ENCODE peak calls at places on chromosomes 4 and X, in eight cellular contexts. H, D, F, A, U, E, T and V are unnamed samples.

GRCh38 chr4:182825786-182826185 is 91.4 kb downstream of the DCTD start:
- DNase-seq in T (no peak), D (no peak), H (no peak), A (no peak), U (no peak), E (no peak), F (no peak), V (no peak)

GRCh38 chr4:183588169-183588675 is 70.8 kb downstream of the RWDD4 start:
- DNase-seq in A (peak), H (no peak), D (peak), F (no peak), U (no peak), T (no peak), E (peak), V (peak)

GRCh38 chrX:34987646-34988045 is 45.0 kb downstream of the FAM47B start:
- DNase-seq in F (no peak), H (no peak), A (no peak), T (no peak), D (no peak), U (no peak), E (no peak), V (no peak)

GRCh38 chr4:127997534-127998388 is 32.6 kb downstream of the ABHD18 start:
- DNase-seq in U (no peak), F (peak), D (peak), T (no peak), H (no peak), A (peak), E (peak), V (peak)

GRCh38 chrX:20237864-20238263 is 28.8 kb downstream of the RPS6KA3 start:
- DNase-seq in U (no peak), E (peak), D (no peak), A (peak), F (no peak), T (no peak), H (no peak), V (no peak)

GRCh38 chr4:77801260-77801608 is 17.9 kb downstream of the CNOT6L start:
- DNase-seq in A (no peak), U (no peak), F (peak), D (no peak), H (no peak), T (no peak), E (no peak), V (no peak)

GRCh38 chrX:134836497-134836968 is 154.3 kb upstream of the SMIM10 start:
- DNase-seq in A (peak), T (no peak), U (no peak), F (peak), E (peak), D (peak), H (no peak), V (peak)

GRCh38 chrX:74535633-74536141 is 78.7 kb downstream of the RLIM start:
- DNase-seq in E (peak), F (peak), D (peak), H (peak), U (peak), T (peak), A (peak), V (peak)

GRCh38 chr4:117135634-117136354 is 50.4 kb upstream of the TRAM1L1 start:
- DNase-seq in T (no peak), H (no peak), A (peak), F (no peak), U (no peak), D (no peak), E (no peak), V (no peak)

GRCh38 chr4:76733380-76733779 is 164.6 kb downstream of the SOWAHB start:
- DNase-seq in T (no peak), D (no peak), F (no peak), A (peak), E (no peak), H (peak), U (no peak), V (no peak)

GRCh38 chr4:30471861-30472260 is 248.3 kb upstream of the PCDH7 start:
- DNase-seq in F (no peak), T (no peak), U (no peak), D (no peak), H (no peak), E (no peak), A (no peak), V (no peak)

GRCh38 chr4:46820154-46820553 is 88.9 kb downstream of the COX7B2 start:
- DNase-seq in F (no peak), T (no peak), D (no peak), U (no peak), A (no peak), E (no peak), H (no peak), V (no peak)

GRCh38 chrX:97267916-97268680 is 384.4 kb downstream of the RPA4 start:
- DNase-seq in F (peak), U (no peak), H (no peak), A (no peak), T (no peak), E (peak), D (peak), V (peak)

GRCh38 chrX:9790866-9791265 is 4.6 kb downstream of the SHROOM2 start:
- DNase-seq in A (peak), F (no peak), T (no peak), D (no peak), U (no peak), H (no peak), E (no peak), V (no peak)

GRCh38 chr4:119337010-119337409 is 15.1 kb upstream of the FABP2 start:
- DNase-seq in U (no peak), H (no peak), D (peak), T (no peak), E (peak), F (peak), A (no peak), V (peak)

GRCh38 chrX:14032383-14032782 is 2.7 kb upstream of the GEMIN8 start:
- DNase-seq in D (peak), T (peak), F (peak), U (no peak), E (peak), A (peak), H (no peak), V (peak)

GRCh38 chrX:73563740-73564073 is 710 bp downstream of the CHIC1 start:
- DNase-seq in F (no peak), T (no peak), U (no peak), E (peak), H (no peak), A (peak), D (peak), V (peak)

GRCh38 chrX:40201486-40201885 is 103.7 kb upstream of the BCOR start:
- DNase-seq in H (no peak), U (no peak), F (no peak), T (no peak), D (no peak), A (no peak), E (no peak), V (no peak)

GRCh38 chr4:93828332-93828829 is at the start of gene ATOH1:
- DNase-seq in H (no peak), E (peak), U (peak), A (peak), F (no peak), D (no peak), T (peak), V (no peak)

GRCh38 chr4:23837366-23837765 is 52.5 kb downstream of the PPARGC1A start:
- DNase-seq in T (no peak), H (no peak), D (no peak), A (no peak), F (no peak), U (no peak), E (no peak), V (no peak)

GRCh38 chr4:53617101-53617680 is 25.9 kb upstream of the LNX1 start:
- DNase-seq in T (no peak), A (no peak), F (no peak), H (no peak), U (no peak), D (no peak), E (no peak), V (no peak)

GRCh38 chr4:128565565-128566186 is 243.8 kb upstream of the JADE1 start:
- DNase-seq in T (peak), D (peak), F (peak), A (peak), E (peak), U (peak), H (peak), V (peak)

GRCh38 chr4:82362565-82362964 is 11.2 kb downstream of the HNRNPD start:
- DNase-seq in H (no peak), E (no peak), U (no peak), T (no peak), F (no peak), A (no peak), D (no peak), V (no peak)

GRCh38 chrX:113058634-113059033 is 218.0 kb upstream of the AMOT start:
- DNase-seq in E (no peak), D (no peak), H (no peak), F (no peak), U (no peak), T (no peak), A (no peak), V (no peak)

GRCh38 chrX:2828404-2829065 is at the start of gene GYG2:
- DNase-seq in E (peak), T (no peak), U (no peak), A (no peak), D (peak), H (peak), F (no peak), V (no peak)

GRCh38 chr4:102299708-102300107 is 45.6 kb downstream of the SLC39A8 start:
- DNase-seq in U (no peak), F (peak), H (peak), E (peak), A (peak), D (peak), T (no peak), V (peak)

GRCh38 chrX:106284431-106285025 is 116.4 kb downstream of the PWWP3B start:
- DNase-seq in E (no peak), A (peak), T (no peak), U (no peak), H (no peak), F (no peak), D (no peak), V (no peak)

GRCh38 chr4:110869862-110870577 is 247.1 kb upstream of the PITX2 start:
- DNase-seq in F (no peak), T (no peak), E (peak), H (no peak), D (peak), U (no peak), A (no peak), V (peak)

GRCh38 chr4:139558235-139559094 is 2.4 kb upstream of the SETD7 start:
- DNase-seq in F (peak), U (no peak), E (no peak), D (no peak), H (no peak), A (no peak), T (no peak), V (no peak)

GRCh38 chr4:1462009-1462767 is 55.9 kb upstream of the NKX1-1 start:
- DNase-seq in F (no peak), U (no peak), D (no peak), H (no peak), A (no peak), E (no peak), T (peak), V (no peak)
- TF ChIP-seq CTCF in F (no peak), U (no peak), D (no peak), H (no peak), A (no peak), E (no peak), T (no peak), V (no peak)

DNA sequence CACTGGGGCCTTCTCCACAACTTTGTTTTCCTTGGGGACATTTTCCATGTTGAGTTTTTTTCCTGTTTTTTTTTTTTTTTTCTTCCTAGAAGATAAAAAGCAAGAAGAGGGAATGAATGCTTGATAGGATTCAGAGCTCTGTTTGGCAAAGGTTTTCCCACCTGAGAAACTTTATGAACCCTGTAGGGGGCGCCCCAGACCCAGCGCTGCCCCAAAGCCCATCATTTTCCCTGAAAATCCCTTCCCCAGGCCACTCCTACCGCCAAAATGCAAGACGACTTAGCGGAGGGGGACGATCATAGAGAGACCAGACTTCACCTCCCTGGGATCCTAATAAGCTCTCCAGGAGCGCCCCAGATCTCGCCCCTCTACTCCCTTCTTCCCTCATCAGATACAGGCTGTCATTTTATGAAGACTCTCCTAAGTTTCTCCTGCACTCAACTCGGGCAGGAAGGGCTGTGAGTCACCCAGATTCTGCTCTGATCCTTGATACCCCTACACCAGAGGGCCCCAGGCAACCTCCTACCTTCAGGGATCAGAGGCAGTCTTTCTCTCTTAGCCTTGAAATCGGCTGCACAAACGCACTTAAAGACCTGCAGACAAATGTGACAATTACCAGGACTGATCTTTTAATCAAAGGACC is 1.4 kb downstream of the BEX5 start:
- DNase-seq in T (no peak), D (no peak), F (no peak), U (no peak), A (no peak), H (peak), E (no peak), V (no peak)
- H3K4me3 ChIP-seq in T (no peak), D (no peak), F (no peak), U (no peak), A (no peak), H (no peak), E (no peak), V (no peak)

DNA sequence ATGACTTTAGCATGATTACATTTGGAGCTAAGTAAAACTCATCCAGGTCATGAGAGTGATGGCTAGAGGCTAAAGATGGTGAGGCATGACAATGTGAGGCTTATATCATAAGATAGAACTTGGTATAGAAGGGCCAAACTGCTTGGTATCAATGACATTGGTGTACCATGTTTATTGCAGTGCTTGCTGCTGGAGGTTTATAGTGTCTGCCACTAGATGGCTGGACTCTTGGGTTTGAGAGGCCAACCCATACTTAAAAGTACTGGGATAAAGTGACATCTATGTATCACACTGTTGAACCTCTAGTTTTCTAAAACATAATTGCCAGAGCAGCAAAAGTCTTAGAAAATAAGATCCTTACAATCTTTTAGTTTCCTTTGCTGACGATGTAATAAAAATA is 83.0 kb upstream of the TACR3 start:
- DNase-seq in E (no peak), U (no peak), A (no peak), F (no peak), H (no peak), D (no peak), T (no peak), V (no peak)
- TF ChIP-seq CTCF in E (no peak), U (no peak), A (peak), F (no peak), H (peak), D (no peak), T (no peak), V (no peak)

GRCh38 chr4:153788419-153789276 is at the start of gene SFRP2:
- DNase-seq in E (peak), A (peak), T (no peak), F (no peak), U (no peak), H (peak), D (no peak), V (no peak)
- H3K4me3 ChIP-seq in E (peak), A (no peak), T (no peak), F (no peak), U (peak), H (peak), D (peak), V (peak)